ENCODE peak calls at places on chromosomes 16 and 17, in five cellular contexts. M, N, Y, X and C are unnamed samples.
A peak's percentile ranks its signal among the peaks of the same experiment; 100 is the strongest.

GRCh38 chr17:82779541-82779940 is 27.7 kb downstream of the TBCD start:
- DNase-seq in X (no peak), Y (no peak), M (no peak), N (no peak), C (no peak)

GRCh38 chr17:17036520-17036998 is 5.7 kb upstream of the MPRIP start:
- DNase-seq in N (no peak), M (no peak), Y (no peak), X (no peak), C (no peak)

GRCh38 chr17:69460963-69461922 is 46.7 kb downstream of the MAP2K6 start:
- DNase-seq in N (no peak), Y (no peak), M (no peak), X (no peak), C (peak; percentile 21)

GRCh38 chr17:49359990-49360795 is 1.9 kb downstream of the ZNF652 start:
- DNase-seq in X (no peak), M (no peak), Y (no peak), N (no peak), C (no peak)

GRCh38 chr17:28953444-28954118 is 2.3 kb upstream of the PHF12 start:
- DNase-seq in X (peak; percentile 41), N (no peak), M (peak; percentile 67), Y (peak; percentile 72), C (peak; percentile 97)

GRCh38 chr17:16297367-16298139 is 55.7 kb downstream of the CENPV start:
- DNase-seq in M (peak; percentile 41), N (no peak), X (peak; percentile 86), Y (no peak), C (peak; percentile 31)

GRCh38 chr17:41835800-41836549 is at the start of gene NT5C3B:
- DNase-seq in M (peak; percentile 74), X (peak; percentile 52), Y (peak; percentile 93), N (no peak), C (peak; percentile 64)

GRCh38 chr17:27489045-27489715 is 32.9 kb downstream of the KSR1 start:
- DNase-seq in M (no peak), Y (peak; percentile 28), X (no peak), N (no peak), C (no peak)

GRCh38 chr17:80636356-80637285 is 92.0 kb downstream of the RPTOR start:
- DNase-seq in Y (no peak), N (no peak), X (no peak), M (no peak), C (no peak)

GRCh38 chr17:67718325-67718941 is 697 bp downstream of the NOL11 start:
- DNase-seq in Y (peak; percentile 55), M (peak; percentile 71), X (peak; percentile 23), N (no peak), C (peak; percentile 53)

GRCh38 chr17:73598131-73598680 is 46.0 kb downstream of the SDK2 start:
- DNase-seq in M (no peak), N (no peak), Y (no peak), X (no peak), C (no peak)

GRCh38 chr16:57071840-57072541 is 20.4 kb upstream of the CPNE2 start:
- DNase-seq in Y (no peak), X (no peak), M (no peak), N (no peak), C (no peak)

GRCh38 chr16:4749700-4750257 is 15.4 kb downstream of the DNAAF8 start:
- DNase-seq in M (no peak), X (no peak), Y (no peak), N (no peak), C (no peak)

GRCh38 chr17:43389022-43389947 is 9.5 kb upstream of the ARL4D start:
- DNase-seq in N (no peak), X (peak; percentile 74), M (peak; percentile 71), Y (peak; percentile 79), C (peak; percentile 87)

GRCh38 chr16:52591441-52592215 is 44.7 kb upstream of the TOX3 start:
- DNase-seq in X (no peak), Y (no peak), N (no peak), M (no peak), C (no peak)

GRCh38 chr17:3602499-3602898 is 6.7 kb downstream of the TRPV1 start:
- DNase-seq in N (no peak), Y (peak; percentile 48), X (peak; percentile 44), M (peak; percentile 75), C (peak; percentile 94)

GRCh38 chr17:50682441-50682840 is 25.3 kb downstream of the ANKRD40 start:
- DNase-seq in N (no peak), Y (no peak), M (no peak), X (no peak), C (no peak)

GRCh38 chr16:66596986-66597848 is 7.3 kb upstream of the CMTM3 start:
- DNase-seq in N (no peak), X (no peak), M (no peak), Y (no peak), C (no peak)

GRCh38 chr16:31438414-31438813 is 4.2 kb downstream of the ZNF843 start:
- DNase-seq in X (no peak), M (no peak), Y (no peak), N (no peak), C (no peak)

GRCh38 chr16:70665113-70665694 is 18.8 kb downstream of the IL34 start:
- DNase-seq in N (no peak), X (no peak), Y (no peak), M (no peak), C (no peak)

GRCh38 chr16:81821422-81822128 is 42.5 kb downstream of the PLCG2 start:
- DNase-seq in X (no peak), Y (no peak), N (peak; percentile 90), M (no peak), C (peak; percentile 42)

GRCh38 chr16:86466695-86467406 is 43.5 kb upstream of the FOXF1 start:
- DNase-seq in M (no peak), N (no peak), Y (no peak), X (no peak), C (no peak)

GRCh38 chr16:3282747-3283524 is at the start of gene ZNF263:
- DNase-seq in Y (peak; percentile 97), M (peak; percentile 98), X (peak; percentile 97), N (peak; percentile 88), C (peak; percentile 97)

GRCh38 chr17:28937044-28937729 is 14.1 kb downstream of the PHF12 start:
- DNase-seq in M (no peak), N (no peak), Y (no peak), X (peak; percentile 85), C (peak; percentile 22)

GRCh38 chr16:70685061-70685937 is 554 bp downstream of the MTSS2 start:
- DNase-seq in M (peak; percentile 35), Y (no peak), X (no peak), N (no peak), C (no peak)

GRCh38 chr16:85709766-85710423 is 21.1 kb upstream of the GINS2 start:
- DNase-seq in X (no peak), N (no peak), Y (no peak), M (no peak), C (no peak)

GRCh38 chr17:1047177-1047885 is 50.4 kb downstream of the TIMM22 start:
- DNase-seq in Y (no peak), X (no peak), N (no peak), M (no peak), C (no peak)

GRCh38 chr17:72158895-72159885 is 38.4 kb downstream of the SOX9 start:
- DNase-seq in N (no peak), X (peak; percentile 23), Y (no peak), M (no peak), C (no peak)

GRCh38 chr17:1031711-1032110 is 34.8 kb downstream of the TIMM22 start:
- DNase-seq in N (no peak), M (no peak), X (no peak), Y (no peak), C (peak; percentile 79)

GRCh38 chr17:57947369-57947768 is 7.8 kb downstream of the CUEDC1 start:
- DNase-seq in Y (no peak), M (no peak), N (no peak), X (no peak), C (no peak)
- H3K27ac ChIP-seq in Y (peak overlapping the region; percentile 100), M (no peak overlapping the region), N (no peak overlapping the region), X (peak overlapping the region; percentile 63), C (no peak overlapping the region)

GRCh38 chr16:12158428-12158827 is 181.9 kb downstream of the SNX29 start:
- DNase-seq in N (no peak), M (no peak), Y (no peak), X (no peak), C (no peak)
- TF ChIP-seq JUNB in N (no peak), M (no peak), Y (no peak), X (no peak), C (no peak)

GRCh38 chr16:68096491-68096890 is 11.3 kb downstream of the NFATC3 start:
- DNase-seq in Y (no peak), N (no peak), M (no peak), X (no peak), C (no peak)
- H3K27ac ChIP-seq in Y (no peak overlapping the region), N (no peak overlapping the region), M (no peak overlapping the region), X (peak overlapping the region; percentile 51), C (no peak overlapping the region)

DNA sequence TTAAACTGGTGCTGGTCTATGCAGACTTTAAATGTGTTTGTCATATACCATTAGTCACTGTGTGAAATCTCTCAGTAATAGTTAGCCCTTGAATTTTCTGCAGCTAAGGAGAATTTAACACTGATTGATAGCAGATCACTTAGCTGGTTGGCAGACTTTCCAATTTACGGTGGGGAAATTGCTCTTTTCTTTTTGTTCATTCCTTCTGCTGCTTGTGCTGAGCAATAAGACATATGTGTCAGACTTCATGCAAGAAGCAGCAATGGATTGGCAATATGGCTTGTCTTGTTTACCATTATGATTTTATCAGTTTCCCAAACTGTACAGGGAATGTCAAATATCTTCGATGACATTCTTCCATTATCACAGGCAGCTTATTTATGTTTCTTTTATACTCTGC is 967.9 kb upstream of the GOT2 start:
- DNase-seq in M (no peak), X (no peak), N (no peak), Y (no peak), C (no peak)
- TF ChIP-seq JUNB in M (no peak), X (no peak), N (no peak), Y (no peak), C (no peak)

DNA sequence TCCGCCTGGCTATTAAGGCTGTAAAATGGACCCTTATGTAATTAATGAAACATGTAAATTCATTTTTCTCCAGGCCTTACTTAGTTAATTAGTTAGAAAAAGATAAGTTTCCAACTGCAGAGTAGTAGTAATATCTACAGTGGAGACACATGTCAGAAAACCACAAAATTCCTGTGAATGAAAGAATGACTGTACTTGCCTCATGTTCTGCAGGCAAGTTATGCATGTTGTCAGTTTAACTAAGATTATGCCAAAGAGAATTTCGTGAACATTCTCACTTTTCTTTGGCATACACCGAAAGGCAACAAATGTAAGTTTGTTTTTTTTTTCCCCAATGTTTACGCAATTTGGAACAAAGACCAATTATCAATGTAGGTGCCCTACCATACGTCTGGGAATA is 16.8 kb upstream of the CCL1 start:
- DNase-seq in X (no peak), N (no peak), Y (no peak), M (no peak), C (no peak)
- H3K27ac ChIP-seq in X (no peak overlapping the region), N (no peak overlapping the region), Y (no peak overlapping the region), M (no peak overlapping the region), C (no peak overlapping the region)